ENCODE peak calls at places on chromosomes 1 and 21, in five cellular contexts. C is frontal cortex, K is GM12865, Q is endothelial cell, H is A673. D is an unnamed sample.

GRCh38 chr1:150567717-150568561 is 11.5 kb downstream of the MCL1 start:
- DNase-seq in C (no peak), K (peak), Q (peak), H (peak), D (peak)

GRCh38 chr1:2029561-2029960 is 10.4 kb downstream of the GABRD start:
- DNase-seq in C (no peak), K (no peak), Q (no peak), H (no peak), D (no peak)

GRCh38 chr1:209673631-209674417 is 1.4 kb upstream of the G0S2 start:
- DNase-seq in C (no peak), K (no peak), Q (no peak), H (no peak), D (no peak)

GRCh38 chr1:27968692-27969091 is 8.9 kb downstream of the XKR8 start:
- DNase-seq in C (no peak), K (no peak), Q (no peak), H (no peak), D (peak)

GRCh38 chr1:112460672-112461071 is 48.1 kb upstream of the WNT2B start:
- DNase-seq in C (no peak), K (no peak), Q (no peak), H (no peak), D (peak)

GRCh38 chr1:229280921-229281320 is 10.0 kb downstream of the RAB4A start:
- DNase-seq in C (no peak), K (no peak), Q (no peak), H (no peak), D (peak)

GRCh38 chr1:66436378-66437135 is 97.4 kb upstream of the SGIP1 start:
- DNase-seq in C (no peak), K (peak), Q (no peak), H (peak), D (peak)

GRCh38 chr1:26959722-26960624 is at the start of gene KDF1:
- DNase-seq in C (no peak), K (no peak), Q (no peak), H (no peak), D (no peak)

GRCh38 chr1:26285366-26286063 is 5.6 kb downstream of the SH3BGRL3 start:
- DNase-seq in C (no peak), K (peak), Q (peak), H (peak), D (no peak)

GRCh38 chr1:196063307-196063706 is 544.9 kb downstream of the KCNT2 start:
- DNase-seq in C (no peak), K (no peak), Q (no peak), H (no peak), D (peak)

GRCh38 chr1:84298336-84298687 is 3.2 kb upstream of the SAMD13 start:
- DNase-seq in C (peak), K (peak), Q (peak), H (peak), D (peak)

GRCh38 chr1:245691897-245692296 is 537.1 kb downstream of the KIF26B start:
- DNase-seq in C (no peak), K (no peak), Q (no peak), H (no peak), D (no peak)

GRCh38 chr1:110250749-110251148 is 40.6 kb downstream of the KCNC4 start:
- DNase-seq in C (no peak), K (no peak), Q (no peak), H (no peak), D (no peak)

GRCh38 chr1:24363994-24364393 is 44.8 kb downstream of the GRHL3 start:
- DNase-seq in C (no peak), K (no peak), Q (no peak), H (no peak), D (no peak)

GRCh38 chr1:81509619-81510018 is 291.1 kb upstream of the ADGRL2 start:
- DNase-seq in C (no peak), K (no peak), Q (no peak), H (no peak), D (no peak)

GRCh38 chr1:111489604-111490003 is 13.8 kb downstream of the ADORA3 start:
- DNase-seq in C (no peak), K (no peak), Q (no peak), H (no peak), D (peak)

GRCh38 chr21:8993284-8993942 is 1528.0 kb upstream of the TPTE start:
- DNase-seq in C (no peak), K (no peak), Q (no peak), H (no peak), D (no peak)

GRCh38 chr1:86382878-86383277 is 13.2 kb downstream of the ODF2L start:
- DNase-seq in C (no peak), K (peak), Q (no peak), H (peak), D (peak)

GRCh38 chr1:153805929-153806750 is 30.9 kb downstream of the SLC27A3 start:
- DNase-seq in C (no peak), K (no peak), Q (no peak), H (no peak), D (no peak)

D was measured in iris pigment epithelial cell.